ENCODE peak calls at places on chromosomes 7 and 10, in seven cellular contexts. T is amniotic epithelial cell, Y is neural progenitor cell, U is frontal cortex, E is heart right ventricle, S is SJCRH30, K is substantia nigra. F is an unnamed sample.

GRCh38 chr7:12570148-12570528 is 382 bp upstream of the SCIN start:
- DNase-seq in T (peak), Y (peak), U (no peak), E (no peak), S (no peak), K (no peak), F (no peak)

GRCh38 chr7:149772236-149772820 is 1.1 kb downstream of the ZNF467 start:
- DNase-seq in T (no peak), Y (peak), U (peak), E (peak), S (no peak), K (no peak), F (no peak)

GRCh38 chr7:19442016-19442785 is 266.6 kb downstream of the POLR1F start:
- DNase-seq in T (peak), Y (peak), U (no peak), E (no peak), S (peak), K (no peak), F (no peak)

GRCh38 chr10:123742751-123743440 is 76.7 kb downstream of the GPR26 start:
- DNase-seq in T (no peak), Y (no peak), U (no peak), E (no peak), S (no peak), K (no peak), F (no peak)

GRCh38 chr10:100346351-100346764 is 675 bp upstream of the SCD start:
- DNase-seq in T (peak), Y (peak), U (peak), E (peak), S (peak), K (peak), F (no peak)

GRCh38 chr7:24732646-24733413 is 24.4 kb downstream of the GSDME start:
- DNase-seq in T (peak), Y (no peak), U (no peak), E (no peak), S (peak), K (no peak), F (no peak)

GRCh38 chr10:36675458-36675880 is 449.9 kb upstream of the ANKRD30A start:
- DNase-seq in T (peak), Y (no peak), U (no peak), E (no peak), S (no peak), K (no peak), F (no peak)

GRCh38 chr10:103986360-103986759 is 19.4 kb downstream of the SLK start:
- DNase-seq in T (no peak), Y (no peak), U (no peak), E (no peak), S (no peak), K (no peak), F (no peak)

GRCh38 chr7:98488167-98488566 is 87.3 kb upstream of the BAIAP2L1 start:
- DNase-seq in T (no peak), Y (no peak), U (no peak), E (no peak), S (no peak), K (no peak), F (no peak)

GRCh38 chr7:150367677-150368097 is 935 bp upstream of the REPIN1 start:
- DNase-seq in T (no peak), Y (no peak), U (no peak), E (no peak), S (no peak), K (no peak), F (no peak)

GRCh38 chr10:68333452-68333851 is 724 bp upstream of the PBLD start:
- DNase-seq in T (no peak), Y (no peak), U (no peak), E (no peak), S (no peak), K (no peak), F (no peak)

GRCh38 chr10:13882112-13882711 is 295.4 kb downstream of the PRPF18 start:
- DNase-seq in T (peak), Y (peak), U (no peak), E (no peak), S (peak), K (no peak), F (no peak)

GRCh38 chr10:35092851-35093250 is 2.7 kb upstream of the CUL2 start:
- DNase-seq in T (no peak), Y (no peak), U (no peak), E (no peak), S (peak), K (no peak), F (no peak)

GRCh38 chr10:83182076-83182475 is 957.2 kb upstream of the GHITM start:
- DNase-seq in T (no peak), Y (no peak), U (no peak), E (no peak), S (no peak), K (no peak), F (no peak)

GRCh38 chr7:35716038-35716803 is 21.3 kb upstream of the HERPUD2 start:
- DNase-seq in T (peak), Y (no peak), U (no peak), E (no peak), S (peak), K (peak), F (no peak)

GRCh38 chr7:158029431-158029938 is 558.1 kb downstream of the PTPRN2 start:
- DNase-seq in T (no peak), Y (no peak), U (no peak), E (no peak), S (no peak), K (no peak), F (no peak)

GRCh38 chr10:14416308-14416700 is 85.6 kb upstream of the FRMD4A start:
- DNase-seq in T (peak), Y (no peak), U (no peak), E (no peak), S (no peak), K (no peak), F (no peak)

GRCh38 chr7:132154695-132155471 is 421.4 kb downstream of the PLXNA4 start:
- DNase-seq in T (no peak), Y (no peak), U (no peak), E (no peak), S (no peak), K (no peak), F (no peak)

GRCh38 chr7:151298765-151299164 is 42.8 kb upstream of the NUB1 start:
- DNase-seq in T (no peak), Y (no peak), U (no peak), E (no peak), S (no peak), K (no peak), F (no peak)

GRCh38 chr10:100506596-100507356 is 12.9 kb downstream of the SEC31B start:
- DNase-seq in T (peak), Y (no peak), U (no peak), E (no peak), S (no peak), K (no peak), F (no peak)

GRCh38 chr10:128471151-128471550 is 344.9 kb upstream of the MKI67 start:
- DNase-seq in T (no peak), Y (no peak), U (no peak), E (no peak), S (no peak), K (no peak), F (peak)

GRCh38 chr7:129122086-129122750 is 22.3 kb upstream of the TSPAN33 start:
- DNase-seq in T (no peak), Y (no peak), U (no peak), E (no peak), S (no peak), K (no peak), F (no peak)

GRCh38 chr7:101537205-101537604 is 91.9 kb downstream of the MYL10 start:
- DNase-seq in T (peak), Y (no peak), U (no peak), E (no peak), S (peak), K (no peak), F (no peak)

GRCh38 chr10:28690545-28690944 is 13.2 kb downstream of the BAMBI start:
- DNase-seq in T (no peak), Y (no peak), U (no peak), E (no peak), S (no peak), K (no peak), F (no peak)

GRCh38 chr10:122780391-122780790 is 65.3 kb downstream of the CUZD1 start:
- DNase-seq in T (no peak), Y (no peak), U (no peak), E (no peak), S (no peak), K (no peak), F (no peak)

GRCh38 chr10:91798736-91799579 is 732 bp downstream of the TNKS2 start:
- DNase-seq in T (peak), Y (peak), U (no peak), E (no peak), S (peak), K (peak), F (no peak)

GRCh38 chr10:79400567-79401004 is 44.8 kb downstream of the ZCCHC24 start:
- DNase-seq in T (peak), Y (peak), U (no peak), E (peak), S (peak), K (no peak), F (no peak)

GRCh38 chr7:136925049-136925448 is 56.6 kb downstream of the CHRM2 start:
- DNase-seq in T (peak), Y (no peak), U (no peak), E (no peak), S (no peak), K (no peak), F (no peak)

GRCh38 chr7:101634196-101634717 is 5.2 kb upstream of the MYL10 start:
- DNase-seq in T (no peak), Y (no peak), U (no peak), E (no peak), S (no peak), K (no peak), F (no peak)

GRCh38 chr10:6580279-6581029 is 378 bp upstream of the PRKCQ start:
- DNase-seq in T (peak), Y (peak), U (peak), E (peak), S (peak), K (peak), F (no peak)

GRCh38 chr7:137626469-137627067 is 220.2 kb downstream of the DGKI start:
- DNase-seq in T (peak), Y (peak), U (no peak), E (no peak), S (peak), K (peak), F (no peak)

GRCh38 chr7:51019231-51019844 is 236.6 kb upstream of the GRB10 start:
- DNase-seq in T (peak), Y (no peak), U (no peak), E (no peak), S (no peak), K (no peak), F (no peak)

GRCh38 chr10:4023997-4024396 is 239.0 kb upstream of the KLF6 start:
- DNase-seq in T (no peak), Y (no peak), U (no peak), E (no peak), S (no peak), K (no peak), F (no peak)

GRCh38 chr10:34731885-34732701 is 83.0 kb downstream of the PARD3 start:
- DNase-seq in T (peak), Y (no peak), U (no peak), E (no peak), S (no peak), K (no peak), F (no peak)

GRCh38 chr10:133260895-133261725 is 15.6 kb downstream of the ADAM8 start:
- DNase-seq in T (no peak), Y (peak), U (peak), E (peak), S (peak), K (no peak), F (no peak)

GRCh38 chr7:123367508-123368122 is 166.8 kb downstream of the IQUB start:
- DNase-seq in T (peak), Y (peak), U (no peak), E (no peak), S (peak), K (no peak), F (no peak)

F was measured in DMS79.